ENCODE peak calls at places on chromosome 22, in eight cellular contexts. O is lower lobe of right lung, K is GM23248, Q is uterus, H is right lobe of liver, X is transverse colon, E is gastrocnemius medialis, R is PC-3. I is an unnamed sample. For H3K27me3, the result is how much of the 10 kb centered on the place peaks cover.

GRCh38 chr22:40637181-40638150 is 947 bp upstream of the MRTFA start:
- DNase-seq in O (peak), K (peak), Q (no peak), H (peak), X (peak), E (peak), R (peak), I (peak)

GRCh38 chr22:39276461-39277134 is 31.8 kb upstream of the PDGFB start:
- DNase-seq in O (no peak), K (no peak), Q (no peak), H (no peak), X (no peak), E (no peak), R (peak), I (no peak)

GRCh38 chr22:19962246-19962908 is 20.8 kb upstream of the TXNRD2 start:
- DNase-seq in O (peak), K (peak), Q (no peak), H (peak), X (peak), E (no peak), R (peak), I (peak)

GRCh38 chr22:35212020-35212419 is 45.3 kb upstream of the HMGXB4 start:
- DNase-seq in O (no peak), K (peak), Q (no peak), H (no peak), X (no peak), E (no peak), R (peak), I (no peak)

GRCh38 chr22:49500076-49500460 is 327.6 kb downstream of the BRD1 start:
- DNase-seq in O (no peak), K (no peak), Q (no peak), H (no peak), X (no peak), E (no peak), R (no peak), I (no peak)

GRCh38 chr22:48268771-48269552 is 1506.5 kb downstream of the TBC1D22A start:
- DNase-seq in O (peak), K (no peak), Q (no peak), H (no peak), X (no peak), E (no peak), R (no peak), I (no peak)

GRCh38 chr22:20117656-20118571 is 888 bp upstream of the TRMT2A start:
- DNase-seq in O (peak), K (peak), Q (no peak), H (peak), X (peak), E (no peak), R (no peak), I (no peak)

GRCh38 chr22:33210129-33210784 is 152.1 kb upstream of the SYN3 start:
- DNase-seq in O (no peak), K (peak), Q (no peak), H (peak), X (peak), E (no peak), R (peak), I (no peak)

GRCh38 chr22:44074286-44074984 is 50.3 kb downstream of the PARVB start:
- DNase-seq in O (no peak), K (no peak), Q (no peak), H (no peak), X (no peak), E (no peak), R (no peak), I (no peak)

GRCh38 chr22:20080776-20081654 is 974 bp downstream of the DGCR8 start:
- DNase-seq in O (peak), K (peak), Q (no peak), H (peak), X (peak), E (no peak), R (peak), I (no peak)

GRCh38 chr22:40015346-40015976 is 20.7 kb downstream of the FAM83F start:
- DNase-seq in O (no peak), K (no peak), Q (no peak), H (no peak), X (no peak), E (no peak), R (no peak), I (no peak)

GRCh38 chr22:20025401-20026203 is 4.7 kb downstream of the TANGO2 start:
- DNase-seq in O (no peak), K (no peak), Q (no peak), H (no peak), X (no peak), E (no peak), R (no peak), I (peak)

GRCh38 chr22:49044091-49044490 is 783.6 kb downstream of the BRD1 start:
- DNase-seq in O (no peak), K (no peak), Q (no peak), H (no peak), X (no peak), E (no peak), R (no peak), I (no peak)

GRCh38 chr22:40487663-40488249 is 117.4 kb downstream of the SGSM3 start:
- DNase-seq in O (no peak), K (peak), Q (no peak), H (no peak), X (no peak), E (no peak), R (peak), I (no peak)

GRCh38 chr22:43570531-43571144 is 158.8 kb downstream of the MPPED1 start:
- DNase-seq in O (no peak), K (no peak), Q (no peak), H (no peak), X (no peak), E (no peak), R (no peak), I (no peak)

GRCh38 chr22:43110927-43111623 is 525 bp downstream of the BIK start:
- DNase-seq in O (peak), K (peak), Q (no peak), H (peak), X (peak), E (no peak), R (peak), I (no peak)

GRCh38 chr22:43561421-43562178 is 149.8 kb downstream of the MPPED1 start:
- DNase-seq in O (no peak), K (no peak), Q (no peak), H (no peak), X (no peak), E (no peak), R (no peak), I (no peak)

GRCh38 chr22:40374567-40374966 is 4.2 kb downstream of the SGSM3 start:
- DNase-seq in O (no peak), K (no peak), Q (no peak), H (no peak), X (no peak), E (no peak), R (no peak), I (no peak)

GRCh38 chr22:19134176-19134831 is 3.2 kb downstream of the TSSK2 start:
- DNase-seq in O (no peak), K (no peak), Q (no peak), H (no peak), X (no peak), E (no peak), R (no peak), I (no peak)

GRCh38 chr22:19143212-19143611 is 1.2 kb downstream of the ESS2 start:
- DNase-seq in O (no peak), K (no peak), Q (no peak), H (no peak), X (no peak), E (no peak), R (no peak), I (no peak)

GRCh38 chr22:38881997-38882396 is 10.0 kb upstream of the CBX6 start:
- DNase-seq in O (no peak), K (no peak), Q (no peak), H (no peak), X (no peak), E (no peak), R (no peak), I (no peak)

GRCh38 chr22:43643362-43643761 is 168.7 kb downstream of the EFCAB6 start:
- DNase-seq in O (no peak), K (no peak), Q (no peak), H (no peak), X (no peak), E (no peak), R (no peak), I (no peak)

GRCh38 chr22:38504731-38505594 is 1.1 kb downstream of the DDX17 start:
- DNase-seq in O (peak), K (peak), Q (peak), H (peak), X (peak), E (peak), R (no peak), I (peak)

GRCh38 chr22:25900880-25901279 is 158.9 kb downstream of the MYO18B start:
- DNase-seq in O (no peak), K (no peak), Q (no peak), H (no peak), X (no peak), E (peak), R (no peak), I (no peak)

GRCh38 chr22:20976291-20976877 is 5.7 kb upstream of the LZTR1 start:
- DNase-seq in O (no peak), K (no peak), Q (no peak), H (no peak), X (no peak), E (no peak), R (no peak), I (no peak)

GRCh38 chr22:48888466-48889208 is 939.0 kb downstream of the BRD1 start:
- DNase-seq in O (peak), K (no peak), Q (no peak), H (no peak), X (no peak), E (no peak), R (no peak), I (peak)

GRCh38 chr22:26122920-26123468 is 46.3 kb upstream of the SEZ6L start:
- DNase-seq in O (no peak), K (no peak), Q (no peak), H (no peak), X (no peak), E (no peak), R (no peak), I (no peak)

GRCh38 chr22:50274311-50274710 is 4.1 kb upstream of the MAPK11 start:
- DNase-seq in O (no peak), K (peak), Q (peak), H (peak), X (peak), E (no peak), R (peak), I (no peak)

GRCh38 chr22:19916941-19917340 is 24.6 kb upstream of the COMT start:
- DNase-seq in O (no peak), K (no peak), Q (no peak), H (no peak), X (no peak), E (no peak), R (no peak), I (no peak)

GRCh38 chr22:35380013-35380412 is 883 bp upstream of the HMOX1 start:
- DNase-seq in O (no peak), K (peak), Q (no peak), H (no peak), X (peak), E (peak), R (no peak), I (no peak)

GRCh38 chr22:46801331-46801811 is 38.9 kb downstream of the TBC1D22A start:
- DNase-seq in O (no peak), K (no peak), Q (no peak), H (no peak), X (no peak), E (no peak), R (no peak), I (peak)

GRCh38 chr22:47111626-47112373 is 349.4 kb downstream of the TBC1D22A start:
- DNase-seq in O (no peak), K (no peak), Q (peak), H (no peak), X (no peak), E (no peak), R (no peak), I (peak)

GRCh38 chr22:37107779-37108621 is 1.5 kb downstream of the TMPRSS6 start:
- DNase-seq in O (no peak), K (no peak), Q (no peak), H (no peak), X (no peak), E (no peak), R (no peak), I (no peak)
- H3K27me3 ChIP-seq in O (under half), K (under half), Q (under half), H (under half), X (under half), E (under half), R (under half), I (under half)

GRCh38 chr22:27462190-27462589 is 339.4 kb downstream of the MN1 start:
- DNase-seq in O (no peak), K (peak), Q (no peak), H (no peak), X (no peak), E (no peak), R (no peak), I (no peak)

GRCh38 chr22:27460596-27461347 is 340.8 kb downstream of the MN1 start:
- DNase-seq in O (no peak), K (peak), Q (no peak), H (no peak), X (no peak), E (no peak), R (peak), I (peak)

GRCh38 chr22:27466229-27466628 is 335.3 kb downstream of the MN1 start:
- DNase-seq in O (no peak), K (peak), Q (no peak), H (no peak), X (no peak), E (no peak), R (no peak), I (peak)

GRCh38 chr22:27461470-27461869 is 340.1 kb downstream of the MN1 start:
- DNase-seq in O (no peak), K (peak), Q (no peak), H (no peak), X (no peak), E (no peak), R (peak), I (no peak)

DNA sequence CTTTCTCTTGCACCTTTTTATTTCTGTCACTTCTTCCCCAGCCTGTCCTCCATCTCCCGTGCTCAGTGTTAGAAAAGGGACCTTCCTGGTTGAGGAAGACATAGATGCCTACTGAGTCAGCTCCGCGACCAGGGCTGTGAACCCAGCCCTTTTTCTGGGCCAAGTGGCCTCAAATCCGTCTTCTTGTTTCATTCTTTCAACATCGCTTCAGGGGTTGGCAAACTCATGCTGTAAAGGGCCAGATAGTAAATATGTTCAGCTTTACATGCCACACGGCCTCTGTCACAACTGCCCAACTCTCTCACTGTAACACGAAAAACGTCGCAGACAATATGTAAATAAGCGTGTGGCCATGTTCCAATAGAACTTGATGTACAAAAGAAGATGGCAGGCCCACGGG is 338.4 kb downstream of the MN1 start:
- DNase-seq in O (no peak), K (peak), Q (no peak), H (no peak), X (no peak), E (no peak), R (no peak), I (no peak)
- H3K27me3 ChIP-seq in O (under half), K (under half), Q (under half), H (under half), X (under half), E (under half), R (under half), I (under half)

DNA sequence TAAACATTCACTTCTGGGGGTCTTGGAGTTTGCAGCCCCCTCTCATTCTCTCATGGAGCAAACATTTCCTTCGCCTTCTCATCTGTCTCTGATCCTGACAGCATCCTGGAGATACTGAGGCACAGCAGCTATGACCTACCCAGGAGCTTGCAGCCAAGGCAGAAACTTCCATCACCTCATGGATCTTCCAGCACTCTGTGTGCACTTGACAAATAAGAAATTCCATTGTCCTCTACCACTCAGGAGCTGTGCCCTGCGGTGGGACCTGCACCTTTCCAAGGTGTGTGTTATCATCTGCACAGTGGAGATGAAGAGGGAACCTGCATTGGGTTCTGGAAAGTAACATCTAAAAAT is 49.1 kb downstream of the GGTLC2 start:
- DNase-seq in O (no peak), K (no peak), Q (no peak), H (no peak), X (no peak), E (no peak), R (peak), I (no peak)
- H3K27me3 ChIP-seq in O (under half), K (under half), Q (under half), H (under half), X (under half), E (under half), R (under half), I (under half)

DNA sequence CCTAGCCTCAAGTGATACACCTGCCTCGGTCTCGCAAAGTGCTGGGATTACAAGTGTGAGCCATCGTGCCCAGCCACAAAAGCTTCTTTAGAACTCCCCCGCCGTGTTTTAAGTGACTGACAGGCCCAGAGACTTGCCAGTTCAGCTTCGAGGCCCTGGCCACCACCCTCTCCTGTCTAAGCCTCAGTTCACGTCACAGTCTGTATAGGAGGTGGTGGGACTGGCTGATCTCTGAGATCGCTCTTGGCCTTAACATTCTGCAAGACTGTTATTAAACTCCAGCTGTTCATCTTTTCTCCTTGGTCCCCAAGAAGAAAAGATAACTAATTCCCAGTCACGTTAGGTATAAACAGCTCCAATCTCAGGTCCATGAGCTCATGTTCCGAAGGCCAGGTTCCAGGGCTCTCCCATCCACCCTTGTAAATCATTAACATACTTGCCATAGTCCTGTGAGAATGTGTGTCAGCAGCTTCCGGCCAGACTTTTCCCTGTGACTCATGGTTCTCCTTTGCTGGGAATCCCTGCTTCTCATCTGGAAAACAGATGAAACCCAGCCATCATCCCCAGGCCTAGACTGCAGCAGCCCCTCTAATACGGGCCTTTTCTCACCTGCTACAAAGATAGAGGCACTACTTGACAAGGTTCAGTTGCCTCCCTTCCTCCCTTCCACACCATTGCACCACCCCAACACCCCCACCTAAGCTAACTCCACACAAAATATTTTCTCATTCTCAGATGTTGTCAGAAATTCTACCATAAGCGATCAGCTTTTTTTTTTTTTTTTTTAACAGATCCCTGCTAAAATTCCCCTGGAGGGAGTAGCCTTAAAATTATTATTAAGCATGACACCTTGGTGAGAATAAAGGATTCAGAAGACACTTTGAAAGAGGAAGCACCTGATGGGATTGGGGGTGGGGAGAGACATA is 5.6 kb upstream of the KIAA0930 start:
- DNase-seq in O (no peak), K (peak), Q (peak), H (peak), X (peak), E (no peak), R (peak), I (no peak)
- H3K27me3 ChIP-seq in O (under half), K (under half), Q (under half), H (under half), X (under half), E (under half), R (under half), I (under half)

GRCh38 chr22:41979423-41980250 is 10.4 kb downstream of the SEPTIN3 start:
- DNase-seq in O (no peak), K (no peak), Q (no peak), H (no peak), X (no peak), E (no peak), R (no peak), I (no peak)
- H3K27me3 ChIP-seq in O (under half), K (under half), Q (under half), H (under half), X (under half), E (under half), R (under half), I (under half)

GRCh38 chr22:30542811-30543188 is 3.7 kb downstream of the SEC14L6 start:
- DNase-seq in O (no peak), K (no peak), Q (no peak), H (no peak), X (no peak), E (no peak), R (no peak), I (no peak)
- H3K27me3 ChIP-seq in O (under half), K (under half), Q (under half), H (under half), X (under half), E (under half), R (under half), I (under half)

DNA sequence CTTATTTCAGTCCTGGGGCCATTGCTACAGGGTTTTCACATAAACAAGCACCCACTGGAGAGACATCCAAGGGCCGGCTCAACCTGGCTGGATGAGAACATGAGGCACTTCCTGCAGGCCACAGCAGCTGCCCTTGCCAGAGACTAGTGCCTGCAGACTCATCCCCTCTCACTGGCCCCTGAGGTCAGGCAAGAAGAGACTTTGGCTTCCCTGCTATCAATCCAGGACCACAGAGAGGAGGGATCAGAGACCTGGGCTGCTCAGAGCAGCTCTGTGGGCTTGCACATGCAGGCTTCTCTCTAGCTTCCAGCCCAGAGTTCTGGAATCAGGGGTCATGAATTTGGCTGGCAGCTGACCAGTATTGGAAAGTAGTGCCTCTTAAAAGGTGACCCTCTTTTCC is 79.5 kb downstream of the CABIN1 start:
- DNase-seq in O (no peak), K (no peak), Q (no peak), H (no peak), X (no peak), E (no peak), R (no peak), I (no peak)
- H3K27me3 ChIP-seq in O (under half), K (under half), Q (under half), H (under half), X (under half), E (under half), R (under half), I (under half)

DNA sequence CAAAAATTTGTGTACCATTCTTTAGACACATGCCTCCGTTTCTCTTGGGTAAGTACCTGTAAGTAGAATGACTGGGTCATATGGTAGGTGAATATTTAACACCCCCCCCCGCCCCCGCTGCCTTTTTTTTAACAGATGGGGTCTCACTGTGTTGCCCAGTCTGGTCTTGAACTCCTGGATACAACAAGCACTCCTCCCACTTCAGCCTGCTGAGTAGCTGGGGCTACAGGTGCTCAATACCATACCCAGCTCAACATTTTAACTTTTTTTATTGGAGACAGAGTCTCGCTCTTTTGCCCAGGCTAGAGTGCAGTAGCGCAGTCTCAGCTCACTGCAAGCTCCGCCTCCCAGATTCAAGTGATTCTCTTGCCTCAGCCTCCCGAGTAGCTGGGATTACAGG is 32.5 kb downstream of the CECR2 start:
- DNase-seq in O (no peak), K (no peak), Q (no peak), H (no peak), X (no peak), E (no peak), R (no peak), I (no peak)
- H3K27me3 ChIP-seq in O (under half), K (under half), Q (under half), H (under half), X (under half), E (under half), R (under half), I (under half)

I was measured in tibial artery.